ENCODE peak calls at places on chromosomes 13 and 19, in five cellular contexts. E, H, Y, D and I are unnamed samples.

GRCh38 chr13:48112896-48113525 is 18.1 kb upstream of the MED4 start:
- DNase-seq in E (no peak), H (no peak), Y (no peak), D (no peak), I (no peak)

GRCh38 chr19:18386543-18387251 is 739 bp downstream of the GDF15 start:
- DNase-seq in E (no peak), H (no peak), Y (no peak), D (no peak), I (no peak)

GRCh38 chr13:40585911-40586471 is 80.5 kb downstream of the FOXO1 start:
- DNase-seq in E (no peak), H (no peak), Y (no peak), D (no peak), I (no peak)

GRCh38 chr13:26425439-26426358 is 131.8 kb upstream of the WASF3 start:
- DNase-seq in E (no peak), H (no peak), Y (no peak), D (no peak), I (no peak)

GRCh38 chr13:49225358-49226042 is 5.4 kb downstream of the MLNR start:
- DNase-seq in E (no peak), H (no peak), Y (no peak), D (no peak), I (no peak)

GRCh38 chr13:32362574-32362973 is 47.3 kb downstream of the BRCA2 start:
- DNase-seq in E (no peak), H (no peak), Y (no peak), D (no peak), I (no peak)

GRCh38 chr13:106919638-106920037 is 351.7 kb upstream of the ARGLU1 start:
- DNase-seq in E (peak; percentile 2), H (peak; percentile 69), Y (no peak), D (no peak), I (no peak)

GRCh38 chr19:39827216-39827615 is 6.7 kb downstream of the DYRK1B start:
- DNase-seq in E (no peak), H (no peak), Y (no peak), D (no peak), I (no peak)

GRCh38 chr13:50915562-50915961 is 6.0 kb downstream of the RNASEH2B start:
- DNase-seq in E (no peak), H (no peak), Y (no peak), D (no peak), I (no peak)

GRCh38 chr13:50441141-50441540 is 402.4 kb downstream of the DLEU7 start:
- DNase-seq in E (no peak), H (no peak), Y (no peak), D (no peak), I (no peak)

GRCh38 chr19:11971045-11971444 is 6.2 kb downstream of the ZNF763 start:
- DNase-seq in E (no peak), H (no peak), Y (no peak), D (no peak), I (no peak)

GRCh38 chr13:42720858-42721219 is 60.5 kb upstream of the FAM216B start:
- DNase-seq in E (no peak), H (no peak), Y (no peak), D (no peak), I (no peak)

GRCh38 chr19:57233207-57233606 is 2.4 kb downstream of the AURKC start:
- DNase-seq in E (no peak), H (peak; percentile 7), Y (no peak), D (no peak), I (no peak)

GRCh38 chr13:111323950-111324651 is 3.7 kb downstream of the TEX29 start:
- DNase-seq in E (no peak), H (no peak), Y (no peak), D (peak; percentile 58), I (no peak)

GRCh38 chr13:112146073-112146360 is 79.1 kb downstream of the SOX1 start:
- DNase-seq in E (no peak), H (no peak), Y (peak; percentile 35), D (peak; percentile 47), I (no peak)

GRCh38 chr13:28325022-28325421 is 169.9 kb downstream of the FLT1 start:
- DNase-seq in E (no peak), H (no peak), Y (no peak), D (no peak), I (no peak)

GRCh38 chr13:34779171-34779570 is 162.9 kb upstream of the NBEA start:
- DNase-seq in E (no peak), H (no peak), Y (no peak), D (no peak), I (no peak)

GRCh38 chr19:11639245-11639601 is 41.9 kb downstream of the ZNF627 start:
- DNase-seq in E (no peak), H (no peak), Y (no peak), D (no peak), I (no peak)

GRCh38 chr13:41652735-41653361 is 195.5 kb downstream of the RGCC start:
- DNase-seq in E (no peak), H (no peak), Y (no peak), D (no peak), I (no peak)

GRCh38 chr13:112351825-112352224 is 24.3 kb upstream of the SPACA7 start:
- DNase-seq in E (no peak), H (no peak), Y (no peak), D (peak; percentile 33), I (no peak)

GRCh38 chr19:38640368-38640767 is 7.1 kb upstream of the ACTN4 start:
- DNase-seq in E (no peak), H (no peak), Y (no peak), D (no peak), I (no peak)

GRCh38 chr19:35959040-35959967 is 23.1 kb downstream of the LRFN3 start:
- DNase-seq in E (no peak), H (no peak), Y (no peak), D (no peak), I (no peak)

GRCh38 chr13:75482070-75482819 is at the start of gene TBC1D4:
- DNase-seq in E (peak; percentile 40), H (peak; percentile 78), Y (peak; percentile 71), D (peak; percentile 90), I (peak; percentile 92)

GRCh38 chr13:110161112-110161897 is 145.7 kb downstream of the COL4A1 start:
- DNase-seq in E (no peak), H (no peak), Y (no peak), D (no peak), I (no peak)

GRCh38 chr13:21576424-21576823 is 27.5 kb downstream of the MICU2 start:
- DNase-seq in E (no peak), H (no peak), Y (no peak), D (no peak), I (no peak)

GRCh38 chr19:23957660-23958281 is 43.1 kb downstream of the ZNF726 start:
- DNase-seq in E (no peak), H (no peak), Y (no peak), D (no peak), I (no peak)

GRCh38 chr13:97810152-97810551 is 143.3 kb upstream of the IPO5 start:
- DNase-seq in E (no peak), H (no peak), Y (no peak), D (no peak), I (no peak)

GRCh38 chr19:40616941-40617340 is 15.8 kb downstream of the LTBP4 start:
- DNase-seq in E (no peak), H (no peak), Y (no peak), D (no peak), I (no peak)

GRCh38 chr13:54287062-54287764 is 1258.6 kb downstream of the OLFM4 start:
- DNase-seq in E (no peak), H (no peak), Y (no peak), D (no peak), I (no peak)

GRCh38 chr19:47097396-47098217 is 16.0 kb downstream of the ZC3H4 start:
- DNase-seq in E (peak; percentile 36), H (peak; percentile 73), Y (no peak), D (peak; percentile 92), I (peak; percentile 86)

GRCh38 chr13:40452741-40453665 is 213.4 kb downstream of the FOXO1 start:
- DNase-seq in E (no peak), H (no peak), Y (no peak), D (no peak), I (no peak)

GRCh38 chr13:109509154-109509905 is 277.1 kb downstream of the IRS2 start:
- DNase-seq in E (no peak), H (no peak), Y (no peak), D (no peak), I (no peak)

GRCh38 chr13:101523732-101524131 is 71.3 kb downstream of the ITGBL1 start:
- DNase-seq in E (peak; percentile 65), H (peak; percentile 65), Y (no peak), D (peak; percentile 82), I (peak; percentile 85)

GRCh38 chr13:30892966-30893365 is 13.1 kb upstream of the MEDAG start:
- DNase-seq in E (no peak), H (peak; percentile 88), Y (no peak), D (peak; percentile 84), I (no peak)

GRCh38 chr13:106063591-106064308 is 471.7 kb downstream of the EFNB2 start:
- DNase-seq in E (no peak), H (no peak), Y (no peak), D (no peak), I (no peak)

GRCh38 chr13:31970237-31970930 is 61.2 kb upstream of the FRY start:
- DNase-seq in E (no peak), H (no peak), Y (no peak), D (no peak), I (no peak)

GRCh38 chr19:3880471-3881271 is at the start of gene ATCAY:
- DNase-seq in E (no peak), H (no peak), Y (no peak), D (no peak), I (no peak)

GRCh38 chr13:99310382-99311031 is 3.3 kb upstream of the GPR183 start:
- DNase-seq in E (no peak), H (no peak), Y (no peak), D (no peak), I (no peak)

GRCh38 chr19:45816236-45817009 is 1.3 kb upstream of the RSPH6A start:
- DNase-seq in E (no peak), H (no peak), Y (no peak), D (no peak), I (no peak)
- H3K4me3 ChIP-seq in E (no peak overlapping the region), H (peak overlapping the region; percentile 55), Y (no peak overlapping the region), D (no peak overlapping the region), I (no peak overlapping the region)

GRCh38 chr13:73131247-73131646 is 72.4 kb downstream of the KLF5 start:
- DNase-seq in E (no peak), H (no peak), Y (no peak), D (no peak), I (no peak)
- TF ChIP-seq CTCF in E (no peak), H (no peak), Y (no peak), D (no peak), I (no peak)

GRCh38 chr19:2624537-2625091 is 77.9 kb downstream of the GNG7 start:
- DNase-seq in E (no peak), H (no peak), Y (no peak), D (no peak), I (no peak)
- H3K4me1 ChIP-seq in E (peaks cover 22% of the 10 kb centered on the region), H (peaks cover 54% of the 10 kb centered on the region), Y (no peaks in the 10 kb centered on the region), D (peaks cover 34% of the 10 kb centered on the region), I (peaks cover 18% of the 10 kb centered on the region)

GRCh38 chr19:6529351-6529750 is 1.5 kb upstream of the TNFSF9 start:
- DNase-seq in E (no peak), H (no peak), Y (no peak), D (no peak), I (no peak)

GRCh38 chr19:6528544-6529121 is 2.2 kb upstream of the TNFSF9 start:
- DNase-seq in E (no peak), H (peak; percentile 72), Y (no peak), D (peak; percentile 80), I (no peak)

GRCh38 chr19:6531163-6531955 is 533 bp downstream of the TNFSF9 start:
- DNase-seq in E (no peak), H (no peak), Y (no peak), D (no peak), I (no peak)

GRCh38 chr19:6530385-6531162 is at the start of gene TNFSF9:
- DNase-seq in E (peak; percentile 38), H (peak; percentile 92), Y (peak; percentile 82), D (peak; percentile 90), I (peak; percentile 49)

GRCh38 chr19:6529937-6530384 is 865 bp upstream of the TNFSF9 start:
- DNase-seq in E (no peak), H (no peak), Y (no peak), D (no peak), I (no peak)
- H3K4me3 ChIP-seq in E (peak overlapping the region; percentile 75), H (peak overlapping the region; percentile 65), Y (peak overlapping the region; percentile 54), D (peak overlapping the region; percentile 41), I (peak overlapping the region; percentile 62)